ENCODE peak calls at places on chromosome 18, in six cellular contexts. K is AG04449, E is HepG2, O is tibial nerve, S is A549, Y is ovary. H is an unnamed sample.

GRCh38 chr18:74082476-74083070 is 65.1 kb downstream of the FBXO15 start:
- DNase-seq in O (no peak), S (peak; percentile 74), E (peak; percentile 65), Y (no peak), K (no peak), H (no peak)

GRCh38 chr18:51852661-51853060 is 487.3 kb upstream of the DCC start:
- DNase-seq in Y (no peak), O (no peak), E (no peak), S (no peak), K (no peak), H (no peak)

GRCh38 chr18:47032945-47033344 is 2.5 kb downstream of the ELOA2 start:
- DNase-seq in S (no peak), K (no peak), O (no peak), Y (no peak), E (no peak), H (no peak)

GRCh38 chr18:4658804-4659203 is 203.7 kb upstream of the DLGAP1 start:
- DNase-seq in E (no peak), S (no peak), K (no peak), O (no peak), Y (no peak), H (no peak)

GRCh38 chr18:55096261-55097026 is 137.2 kb upstream of the CCDC68 start:
- DNase-seq in O (peak; percentile 16), K (peak; percentile 38), S (peak; percentile 75), Y (peak; percentile 13), E (peak; percentile 7), H (no peak)

GRCh38 chr18:51009071-51009470 is 20.9 kb upstream of the SMAD4 start:
- DNase-seq in E (no peak), K (no peak), O (no peak), S (no peak), Y (no peak), H (no peak)

GRCh38 chr18:46536215-46536874 is 120.7 kb downstream of the LOXHD1 start:
- DNase-seq in O (no peak), S (peak; percentile 46), K (no peak), E (no peak), Y (no peak), H (no peak)

GRCh38 chr18:34339155-34339554 is 114.4 kb upstream of the NOL4 start:
- DNase-seq in O (no peak), E (no peak), K (no peak), Y (no peak), S (no peak), H (no peak)

GRCh38 chr18:34514238-34514637 is 195.9 kb upstream of the DTNA start:
- DNase-seq in Y (no peak), O (no peak), K (no peak), E (no peak), S (no peak), H (no peak)

GRCh38 chr18:32019251-32019943 is 772 bp downstream of the RNF125 start:
- DNase-seq in E (peak; percentile 39), K (no peak), S (peak; percentile 9), Y (peak; percentile 23), O (no peak), H (peak; percentile 64)

GRCh38 chr18:20971886-20972267 is 139.7 kb downstream of the ROCK1 start:
- DNase-seq in K (no peak), S (peak; percentile 27), E (peak; percentile 23), Y (no peak), O (no peak), H (no peak)

GRCh38 chr18:63205791-63206252 is 113.7 kb downstream of the BCL2 start:
- DNase-seq in S (no peak), Y (no peak), E (no peak), O (no peak), K (no peak), H (no peak)

GRCh38 chr18:22710628-22711380 is 222.3 kb upstream of the RBBP8 start:
- DNase-seq in S (peak; percentile 75), E (no peak), K (no peak), Y (peak; percentile 44), O (no peak), H (peak; percentile 74)

GRCh38 chr18:68667121-68667520 is 47.8 kb downstream of the TMX3 start:
- DNase-seq in E (no peak), S (no peak), Y (no peak), K (no peak), O (no peak), H (no peak)

GRCh38 chr18:22703883-22704626 is 229.1 kb upstream of the RBBP8 start:
- DNase-seq in O (no peak), Y (no peak), K (no peak), S (peak; percentile 60), E (peak; percentile 48), H (no peak)

GRCh38 chr18:75317300-75317699 is 106.7 kb downstream of the TSHZ1 start:
- DNase-seq in S (no peak), K (no peak), Y (no peak), E (no peak), O (no peak), H (no peak)

GRCh38 chr18:75316826-75317225 is 106.2 kb downstream of the TSHZ1 start:
- DNase-seq in K (no peak), O (no peak), Y (no peak), E (no peak), S (no peak), H (no peak)

GRCh38 chr18:75317723-75318122 is 107.1 kb downstream of the TSHZ1 start:
- DNase-seq in K (no peak), Y (no peak), S (no peak), E (no peak), O (no peak), H (no peak)

GRCh38 chr18:75314606-75315005 is 104.0 kb downstream of the TSHZ1 start:
- DNase-seq in Y (no peak), O (no peak), S (no peak), E (no peak), K (no peak), H (no peak)

DNA sequence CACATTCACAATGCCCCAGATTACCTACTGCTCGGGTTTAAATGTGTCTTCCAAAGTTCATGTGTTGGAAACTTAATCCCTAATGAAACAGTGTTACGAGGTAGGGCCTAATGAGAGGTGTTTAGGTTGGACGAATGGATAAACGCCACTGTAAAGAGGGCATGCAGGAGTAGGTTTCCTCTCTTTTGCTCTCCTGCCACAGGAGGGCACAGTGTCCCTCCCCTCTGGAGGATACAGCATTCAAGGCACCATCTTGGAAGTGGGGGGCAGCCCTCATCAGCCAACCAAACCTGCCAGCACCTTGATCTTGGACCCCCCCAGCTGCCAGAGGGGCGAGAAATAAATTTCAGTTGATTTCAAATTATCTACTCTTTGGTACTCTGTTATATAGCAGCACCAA is 103.5 kb downstream of the TSHZ1 start:
- DNase-seq in O (no peak), K (no peak), S (no peak), Y (no peak), E (no peak), H (no peak)
- TF ChIP-seq CTCF in O (no peak), K (peak; percentile 15), S (no peak), Y (no peak), E (peak; percentile 26), H (no peak)

GRCh38 chr18:2905802-2906521 is 59.2 kb downstream of the EMILIN2 start:
- DNase-seq in Y (peak; percentile 83), E (peak; percentile 44), O (peak; percentile 30), S (peak; percentile 57), K (no peak), H (peak; percentile 76)
- H3K4me3 ChIP-seq in Y (peak overlapping the region; percentile 66), E (peak overlapping the region; percentile 89), O (peak overlapping the region; percentile 77), S (peak overlapping the region; percentile 83), K (peak overlapping the region; percentile 61), H (peak overlapping the region; percentile 72)

GRCh38 chr18:26556573-26556972 is 8.2 kb upstream of the KCTD1 start:
- DNase-seq in E (no peak), Y (no peak), O (no peak), S (no peak), K (no peak), H (no peak)
- TF ChIP-seq CTCF in E (no peak), Y (no peak), O (no peak), S (no peak), K (no peak), H (no peak)

GRCh38 chr18:48808476-48808875 is 142.3 kb downstream of the SMAD7 start:
- DNase-seq in S (no peak), K (no peak), O (no peak), E (no peak), Y (no peak), H (no peak)
- H3K4me3 ChIP-seq in S (no peak overlapping the region), K (no peak overlapping the region), O (no peak overlapping the region), E (no peak overlapping the region), Y (no peak overlapping the region), H (no peak overlapping the region)

GRCh38 chr18:11309172-11309571 is 159.8 kb upstream of the PIEZO2 start:
- DNase-seq in Y (no peak), E (peak; percentile 38), K (no peak), S (peak; percentile 42), O (no peak), H (no peak)
- TF ChIP-seq CTCF in Y (no peak), E (peak; percentile 40), K (peak; percentile 28), S (no peak), O (no peak), H (no peak)

GRCh38 chr18:59923539-59924196 is 23.9 kb downstream of the PMAIP1 start:
- DNase-seq in K (no peak), Y (no peak), E (no peak), O (no peak), S (no peak), H (no peak)
- H3K4me3 ChIP-seq in K (no peak overlapping the region), Y (no peak overlapping the region), E (no peak overlapping the region), O (no peak overlapping the region), S (no peak overlapping the region), H (no peak overlapping the region)

GRCh38 chr18:58844871-58845270 is 19.8 kb upstream of the ZNF532 start:
- DNase-seq in O (no peak), S (no peak), E (no peak), Y (no peak), K (no peak), H (no peak)
- TF ChIP-seq CTCF in O (no peak), S (no peak), E (no peak), Y (no peak), K (no peak), H (no peak)

H was measured in ascending aorta.